ENCODE peak calls at places on chromosomes 6 and 20, in six cellular contexts. V, E, U, B, Z and X are unnamed samples.

GRCh38 chr6:101276066-101276465 is 117.4 kb upstream of the GRIK2 start:
- DNase-seq in V (no peak), E (no peak), B (no peak), U (no peak), Z (no peak), X (no peak)

GRCh38 chr6:52663120-52663934 is 7.6 kb upstream of the TMEM14A start:
- DNase-seq in E (no peak), V (peak), Z (peak), U (peak), B (no peak), X (peak)

GRCh38 chr20:24093666-24094065 is 105.1 kb upstream of the GGTLC1 start:
- DNase-seq in V (no peak), Z (no peak), E (no peak), U (no peak), B (no peak), X (no peak)

GRCh38 chr6:408599-409102 is 17.1 kb downstream of the IRF4 start:
- DNase-seq in E (no peak), Z (peak), B (no peak), V (no peak), U (no peak), X (no peak)

GRCh38 chr6:31879901-31880300 is 1.1 kb upstream of the SLC44A4 start:
- DNase-seq in E (no peak), Z (no peak), U (no peak), V (no peak), B (no peak), X (no peak)

GRCh38 chr6:151763938-151764680 is 43.4 kb upstream of the ESR1 start:
- DNase-seq in E (no peak), V (no peak), B (peak), Z (peak), U (peak), X (peak)

GRCh38 chr6:3208775-3209113 is 18.7 kb downstream of the TUBB2B start:
- DNase-seq in V (no peak), Z (no peak), B (no peak), E (no peak), U (no peak), X (no peak)

GRCh38 chr6:107957165-107957908 is 671 bp downstream of the SEC63 start:
- DNase-seq in B (no peak), Z (peak), V (peak), U (peak), E (peak), X (no peak)

GRCh38 chr6:83216806-83217205 is 23.6 kb downstream of the RWDD2A start:
- DNase-seq in E (no peak), Z (no peak), V (no peak), B (no peak), U (no peak), X (no peak)

GRCh38 chr6:117477988-117478852 is 4.3 kb upstream of the DCBLD1 start:
- DNase-seq in E (no peak), Z (peak), U (no peak), B (no peak), V (no peak), X (no peak)

GRCh38 chr6:7292856-7293255 is 20.1 kb downstream of the SSR1 start:
- DNase-seq in B (no peak), Z (no peak), U (no peak), V (no peak), E (no peak), X (no peak)

GRCh38 chr20:34945315-34946077 is 10.1 kb downstream of the GSS start:
- DNase-seq in Z (no peak), B (no peak), E (no peak), U (no peak), V (no peak), X (no peak)

GRCh38 chr20:1376453-1377270 is 16.2 kb downstream of the FKBP1A start:
- DNase-seq in Z (peak), E (peak), V (no peak), B (no peak), U (no peak), X (no peak)

GRCh38 chr6:49849121-49849907 is 17.0 kb downstream of the CRISP1 start:
- DNase-seq in Z (peak), V (no peak), B (peak), E (no peak), U (peak), X (peak)

GRCh38 chr6:40962241-40962640 is 76.8 kb downstream of the UNC5CL start:
- DNase-seq in U (no peak), B (peak), E (no peak), V (no peak), Z (no peak), X (no peak)

GRCh38 chr6:107870379-107870778 is 46.3 kb upstream of the SCML4 start:
- DNase-seq in Z (no peak), U (no peak), B (no peak), E (no peak), V (no peak), X (no peak)

GRCh38 chr6:10521104-10521808 is at the start of gene GCNT2:
- DNase-seq in B (no peak), U (no peak), V (no peak), Z (no peak), E (no peak), X (no peak)

GRCh38 chr6:34546551-34547321 is 9.4 kb downstream of the SPDEF start:
- DNase-seq in B (no peak), Z (no peak), V (no peak), U (peak), E (no peak), X (peak)

GRCh38 chr6:30744054-30744805 is at the start of gene IER3:
- DNase-seq in B (no peak), V (peak), U (no peak), E (peak), Z (peak), X (peak)

GRCh38 chr6:24991748-24992467 is 56.1 kb upstream of the RIPOR2 start:
- DNase-seq in Z (peak), V (peak), U (peak), E (no peak), B (no peak), X (peak)

GRCh38 chr20:4095639-4096038 is 80.3 kb upstream of the RNF24 start:
- DNase-seq in V (no peak), U (no peak), E (no peak), B (no peak), Z (no peak), X (no peak)

GRCh38 chr6:103236923-103237322 is 1622.8 kb downstream of the HACE1 start:
- DNase-seq in E (no peak), Z (no peak), U (no peak), V (no peak), B (no peak), X (no peak)

GRCh38 chr6:33999567-33999966 is 146.3 kb downstream of the GRM4 start:
- DNase-seq in Z (no peak), U (no peak), B (no peak), V (no peak), E (no peak), X (no peak)

GRCh38 chr6:100376103-100376502 is 88.6 kb downstream of the SIM1 start:
- DNase-seq in B (no peak), V (no peak), U (no peak), Z (peak), E (no peak), X (no peak)

GRCh38 chr20:57792386-57793095 is 82.7 kb upstream of the PMEPA1 start:
- DNase-seq in E (no peak), B (no peak), U (no peak), Z (no peak), V (no peak), X (no peak)

GRCh38 chr6:116971959-116972358 is 94.9 kb downstream of the RFX6 start:
- DNase-seq in V (no peak), E (no peak), B (peak), U (peak), Z (peak), X (peak)

GRCh38 chr20:57615472-57615855 is 4.8 kb downstream of the ZBP1 start:
- DNase-seq in Z (no peak), B (no peak), U (no peak), E (peak), V (no peak), X (no peak)